ENCODE peak calls at places on chromosomes 11 and 22, in five cellular contexts. F, G, A, L and M are unnamed samples.

GRCh38 chr11:110295487-110296225 is 758 bp downstream of the RDX start:
- DNase-seq in F (peak), G (no peak), A (peak), L (peak), M (peak)

GRCh38 chr22:42673898-42674390 is 24.8 kb upstream of the CYB5R3 start:
- DNase-seq in F (peak), G (no peak), A (no peak), L (no peak), M (no peak)

GRCh38 chr11:16184588-16184987 is 171.8 kb downstream of the SOX6 start:
- DNase-seq in F (no peak), G (no peak), A (peak), L (no peak), M (no peak)

GRCh38 chr22:42261266-42261665 is 9.2 kb downstream of the TCF20 start:
- DNase-seq in F (no peak), G (no peak), A (no peak), L (no peak), M (no peak)

GRCh38 chr11:31810779-31811647 is at the start of gene PAX6:
- DNase-seq in F (peak), G (peak), A (no peak), L (peak), M (no peak)

GRCh38 chr11:90919332-90919731 is 696.5 kb upstream of the CHORDC1 start:
- DNase-seq in F (no peak), G (no peak), A (no peak), L (no peak), M (no peak)

GRCh38 chr11:45333023-45333422 is 46.9 kb upstream of the SYT13 start:
- DNase-seq in F (no peak), G (no peak), A (no peak), L (no peak), M (no peak)

GRCh38 chr11:33438311-33438710 is 181.1 kb downstream of the HIPK3 start:
- DNase-seq in F (no peak), G (no peak), A (no peak), L (no peak), M (no peak)

GRCh38 chr11:96466607-96467006 is 76.8 kb downstream of the JRKL start:
- DNase-seq in F (no peak), G (no peak), A (no peak), L (no peak), M (no peak)

GRCh38 chr11:125257185-125257584 is 92.6 kb downstream of the PKNOX2 start:
- DNase-seq in F (peak), G (no peak), A (no peak), L (peak), M (no peak)

GRCh38 chr11:73393479-73394415 is 17.5 kb downstream of the RELT start:
- DNase-seq in F (peak), G (peak), A (peak), L (peak), M (peak)
- TF ChIP-seq EZH2phosphoT487 in F (no peak), G (no peak), A (no peak), L (no peak), M (no peak)

GRCh38 chr11:68255526-68255925 is 16.2 kb downstream of the C11orf24 start:
- DNase-seq in F (no peak), G (no peak), A (no peak), L (no peak), M (no peak)

GRCh38 chr11:68256331-68256741 is 15.4 kb downstream of the C11orf24 start:
- DNase-seq in F (no peak), G (no peak), A (no peak), L (peak), M (no peak)

GRCh38 chr11:68258363-68258765 is 13.4 kb downstream of the C11orf24 start:
- DNase-seq in F (no peak), G (no peak), A (no peak), L (no peak), M (no peak)

GRCh38 chr11:68259122-68259959 is 12.4 kb downstream of the C11orf24 start:
- DNase-seq in F (no peak), G (no peak), A (no peak), L (no peak), M (no peak)

DNA sequence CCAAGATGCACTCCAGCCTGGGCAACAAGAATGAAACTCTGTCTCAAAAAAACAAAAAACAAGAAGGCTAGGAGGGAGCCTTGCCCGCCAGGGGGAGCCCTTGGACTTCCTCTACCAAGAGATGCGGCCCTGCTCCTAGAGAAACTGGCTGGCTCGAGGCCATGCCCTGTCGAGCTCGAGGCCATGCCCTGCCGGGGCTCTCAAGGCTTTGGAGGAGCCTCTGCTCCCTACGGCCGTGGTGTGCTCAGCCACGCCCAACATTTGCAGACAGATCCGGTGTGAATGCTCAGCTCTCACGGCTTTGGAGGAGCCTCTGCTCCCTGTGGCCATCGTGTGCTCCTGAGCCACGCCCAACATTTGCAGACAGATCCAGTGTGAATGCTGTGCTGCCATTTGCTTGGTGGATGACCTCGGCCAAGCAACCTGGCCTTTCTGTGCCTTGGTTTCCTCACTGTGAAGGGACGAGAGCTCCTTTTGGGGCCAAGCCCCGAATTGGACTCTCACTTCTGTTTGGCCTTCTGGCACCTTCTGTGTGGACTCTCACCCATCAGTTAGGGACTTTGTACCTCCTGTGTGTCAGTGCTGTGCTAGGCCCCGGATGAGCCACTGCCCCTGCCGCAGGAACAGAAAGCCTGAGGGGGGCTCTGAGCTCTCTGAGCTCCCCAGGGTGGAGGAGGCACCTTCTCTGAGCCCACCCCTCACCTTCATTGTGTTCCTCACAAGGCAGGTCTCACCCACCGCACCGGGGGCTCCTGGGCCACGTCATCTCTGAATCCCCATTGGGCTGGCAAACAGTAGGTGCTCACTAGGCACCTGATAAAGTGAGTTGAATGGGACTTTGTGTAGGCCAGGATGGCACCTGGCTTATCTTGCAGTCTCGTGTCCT is 14.1 kb downstream of the C11orf24 start:
- DNase-seq in F (peak), G (peak), A (peak), L (peak), M (peak)
- TF ChIP-seq EZH2phosphoT487 in F (no peak), G (no peak), A (no peak), L (no peak), M (no peak)

GRCh38 chr11:95269402-95269801 is 38.4 kb upstream of the SESN3 start:
- DNase-seq in F (no peak), G (no peak), A (no peak), L (no peak), M (no peak)

GRCh38 chr11:95264881-95265280 is 33.9 kb upstream of the SESN3 start:
- DNase-seq in F (no peak), G (no peak), A (no peak), L (no peak), M (no peak)

GRCh38 chr11:95267814-95268213 is 36.8 kb upstream of the SESN3 start:
- DNase-seq in F (peak), G (no peak), A (no peak), L (no peak), M (no peak)

GRCh38 chr11:95268386-95268785 is 37.4 kb upstream of the SESN3 start:
- DNase-seq in F (no peak), G (no peak), A (no peak), L (no peak), M (no peak)

DNA sequence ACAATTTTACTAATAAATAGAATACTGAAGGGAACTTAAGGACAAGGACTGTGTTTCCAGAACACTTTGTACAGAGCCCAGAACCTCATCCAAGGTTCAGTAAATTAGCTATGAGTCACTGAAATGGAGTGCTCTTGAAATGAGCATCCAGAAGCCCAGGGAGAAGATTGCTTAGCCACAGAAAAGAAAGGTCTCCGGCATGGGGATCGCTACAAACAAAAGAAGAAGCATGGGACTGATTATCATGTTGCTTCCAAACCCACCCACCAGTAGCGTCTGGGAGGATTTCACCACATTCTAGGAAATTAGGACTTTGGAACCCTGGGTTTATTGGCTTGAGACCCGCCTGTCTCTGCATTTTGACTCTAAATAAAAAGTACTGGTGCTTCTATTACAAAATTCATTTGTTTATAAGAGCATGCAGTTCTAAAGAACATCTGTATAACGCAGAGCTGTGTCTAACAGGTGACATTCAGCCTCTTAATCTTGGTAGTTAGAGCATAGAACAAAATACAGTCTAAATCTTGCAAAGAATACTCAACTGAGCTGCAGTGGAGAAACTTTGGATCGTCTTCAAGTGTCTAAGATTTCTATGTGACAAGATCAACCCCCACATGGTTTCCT is 35.9 kb upstream of the SESN3 start:
- DNase-seq in F (no peak), G (no peak), A (no peak), L (no peak), M (no peak)
- TF ChIP-seq EZH2phosphoT487 in F (no peak), G (no peak), A (no peak), L (no peak), M (no peak)

GRCh38 chr11:47553417-47553746 is 450 bp upstream of the CELF1 start:
- DNase-seq in F (no peak), G (no peak), A (no peak), L (no peak), M (no peak)
- TF ChIP-seq EZH2phosphoT487 in F (no peak), G (no peak), A (no peak), L (no peak), M (no peak)

GRCh38 chr22:44003776-44004460 is 20.2 kb upstream of the PARVB start:
- DNase-seq in F (peak), G (peak), A (no peak), L (peak), M (no peak)
- TF ChIP-seq EZH2phosphoT487 in F (no peak), G (no peak), A (no peak), L (no peak), M (no peak)

DNA sequence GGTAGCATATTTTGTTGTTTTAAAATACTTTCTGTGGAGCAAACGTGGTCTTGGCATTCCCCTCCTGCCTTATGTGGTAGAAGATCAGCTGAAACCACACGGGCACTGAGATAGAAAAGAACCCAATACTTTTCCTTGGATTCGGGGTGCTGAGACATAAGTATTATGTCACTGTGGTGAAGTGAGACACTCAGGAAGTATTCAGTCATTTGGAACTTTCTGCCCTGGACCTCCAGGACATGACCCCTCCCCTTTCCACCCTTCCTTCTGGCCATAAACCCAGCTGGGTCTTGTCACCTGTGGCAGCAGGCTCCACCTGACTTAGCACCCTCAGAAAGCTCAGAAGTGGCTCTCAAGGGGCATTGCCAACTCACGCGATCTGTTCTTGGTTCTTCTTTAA is 123.4 kb downstream of the SWAP70 start:
- DNase-seq in F (no peak), G (no peak), A (no peak), L (no peak), M (no peak)
- TF ChIP-seq EZH2phosphoT487 in F (no peak), G (no peak), A (no peak), L (no peak), M (no peak)

GRCh38 chr11:62560566-62561103 is 13.1 kb downstream of the EEF1G start:
- DNase-seq in F (peak), G (peak), A (peak), L (peak), M (peak)
- TF ChIP-seq EZH2phosphoT487 in F (no peak), G (no peak), A (no peak), L (no peak), M (no peak)

GRCh38 chr22:23386245-23386631 is 193.9 kb downstream of the IGLL1 start:
- DNase-seq in F (no peak), G (no peak), A (no peak), L (no peak), M (no peak)

GRCh38 chr22:23385301-23386244 is 194.5 kb downstream of the IGLL1 start:
- DNase-seq in F (peak), G (peak), A (peak), L (peak), M (peak)

GRCh38 chr22:23383491-23384450 is 196.3 kb downstream of the IGLL1 start:
- DNase-seq in F (peak), G (no peak), A (peak), L (peak), M (no peak)

GRCh38 chr22:23384451-23384850 is 195.6 kb downstream of the IGLL1 start:
- DNase-seq in F (no peak), G (no peak), A (no peak), L (no peak), M (no peak)

DNA sequence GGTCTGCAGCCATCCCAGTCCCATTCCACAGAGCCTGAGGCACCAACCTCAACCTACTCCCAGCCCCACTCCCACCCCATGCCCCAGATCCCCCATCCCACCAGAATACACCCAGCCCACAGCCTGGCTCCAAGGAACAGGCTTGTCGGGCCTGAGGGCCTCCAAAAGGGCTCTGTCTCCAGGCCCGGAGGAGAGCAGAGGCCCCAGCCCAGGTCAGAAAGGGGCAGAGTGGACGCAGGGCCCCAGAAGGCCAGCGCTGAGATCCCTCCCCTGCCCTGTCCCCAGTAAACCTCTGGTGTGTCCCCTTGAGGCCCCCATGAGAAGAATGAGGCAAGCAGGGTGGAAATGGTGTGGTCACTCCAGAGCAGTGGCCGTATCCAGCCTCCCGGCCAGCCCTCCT is 195.2 kb downstream of the IGLL1 start:
- DNase-seq in F (no peak), G (no peak), A (no peak), L (no peak), M (no peak)
- TF ChIP-seq EZH2phosphoT487 in F (no peak), G (no peak), A (no peak), L (no peak), M (no peak)

DNA sequence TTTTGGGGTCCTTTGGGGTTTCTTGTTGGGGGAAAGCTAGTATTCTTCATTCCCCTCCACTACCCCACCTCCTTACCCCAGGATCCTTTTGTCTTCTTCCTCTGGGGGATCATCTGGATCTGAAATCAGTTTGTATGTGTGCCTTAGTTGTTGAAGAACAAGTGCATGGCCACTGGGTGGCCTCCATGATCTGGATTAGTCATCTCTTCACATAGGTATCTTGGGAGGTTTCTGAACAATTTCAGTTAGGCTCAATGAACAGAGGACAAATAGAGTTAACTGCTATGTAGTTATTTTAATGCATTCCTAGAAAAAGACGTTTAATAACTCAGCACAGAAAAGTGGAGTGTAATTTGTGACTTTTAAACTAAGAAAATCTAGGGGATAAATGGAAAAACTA is 7.1 kb upstream of the VWA5A start:
- DNase-seq in F (peak), G (peak), A (peak), L (peak), M (peak)
- TF ChIP-seq EZH2phosphoT487 in F (no peak), G (no peak), A (no peak), L (no peak), M (no peak)

GRCh38 chr22:21568207-21569075 is 927 bp downstream of the UBE2L3 start:
- DNase-seq in F (peak), G (no peak), A (peak), L (peak), M (peak)

GRCh38 chr22:21564411-21564810 is 3.1 kb upstream of the UBE2L3 start:
- DNase-seq in F (no peak), G (no peak), A (no peak), L (no peak), M (no peak)

GRCh38 chr22:21569459-21570161 is 2.1 kb downstream of the UBE2L3 start:
- DNase-seq in F (no peak), G (no peak), A (no peak), L (peak), M (no peak)

GRCh38 chr22:21570398-21570797 is 2.9 kb downstream of the UBE2L3 start:
- DNase-seq in F (no peak), G (no peak), A (no peak), L (no peak), M (no peak)

DNA sequence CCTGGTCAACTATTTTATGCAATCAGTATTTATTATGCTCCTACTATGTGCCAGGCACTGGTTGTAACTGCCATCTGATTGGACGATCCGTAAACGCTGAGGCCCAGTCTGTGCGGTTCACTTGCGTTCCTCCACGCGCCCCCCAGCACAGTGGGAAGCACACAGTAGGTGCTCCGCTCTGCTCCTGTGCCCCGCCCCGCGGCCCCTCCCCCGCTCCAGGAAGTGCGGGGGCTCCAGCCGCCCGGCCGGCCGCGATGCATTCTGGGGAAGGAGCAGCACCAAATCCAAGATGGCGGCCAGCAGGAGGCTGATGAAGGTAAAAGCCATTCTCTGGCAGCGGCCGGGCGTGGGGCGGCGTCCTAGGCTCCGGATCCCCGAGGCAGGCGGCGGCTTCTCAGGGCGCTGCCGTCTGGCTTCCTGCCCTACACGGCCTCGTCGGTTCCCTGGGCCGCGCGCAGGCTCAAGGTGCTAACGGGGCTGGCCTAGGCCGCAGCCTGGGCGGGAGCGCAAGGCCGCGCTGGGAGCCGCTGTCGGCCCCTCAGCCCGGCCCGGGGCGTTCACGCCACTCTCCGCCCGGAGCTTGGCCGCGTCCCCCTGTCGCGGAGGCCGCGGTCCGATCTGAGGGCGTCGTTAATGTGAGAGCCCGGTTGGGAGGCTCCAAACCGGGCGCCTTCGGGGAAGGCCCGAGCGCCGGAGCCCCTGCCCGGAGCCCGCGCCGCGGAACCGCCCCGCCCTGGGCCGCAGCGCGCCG is at the start of gene UBE2L3:
- DNase-seq in F (peak), G (peak), A (peak), L (peak), M (peak)
- TF ChIP-seq EZH2phosphoT487 in F (no peak), G (no peak), A (no peak), L (no peak), M (no peak)